ENCODE peak calls at places on chromosome X, in six cellular contexts. R, U, S, W, I and O are unnamed samples.

GRCh38 chrX:48894891-48895290 is 2.7 kb downstream of the TIMM17B start:
- DNase-seq in I (no peak), R (no peak), S (no peak), U (no peak), W (no peak), O (no peak)

GRCh38 chrX:38973327-38973726 is 172.1 kb downstream of the MID1IP1 start:
- DNase-seq in W (no peak), I (no peak), U (no peak), R (no peak), S (no peak), O (no peak)

GRCh38 chrX:114797494-114797893 is 213.6 kb downstream of the HTR2C start:
- DNase-seq in W (no peak), S (no peak), R (no peak), U (no peak), I (no peak), O (no peak)

GRCh38 chrX:68711845-68712244 is 64.4 kb downstream of the STARD8 start:
- DNase-seq in R (no peak), W (no peak), S (no peak), U (no peak), I (no peak), O (no peak)

GRCh38 chrX:1060562-1060960 is 151.9 kb downstream of the CRLF2 start:
- DNase-seq in W (no peak), S (no peak), R (no peak), U (no peak), I (no peak), O (no peak)

GRCh38 chrX:148629435-148629834 is 129.0 kb downstream of the AFF2 start:
- DNase-seq in R (no peak), W (no peak), U (no peak), I (no peak), S (no peak), O (no peak)

GRCh38 chrX:72245461-72246089 is 6.7 kb upstream of the ERCC6L start:
- DNase-seq in U (peak; percentile 74), S (peak; percentile 37), W (peak; percentile 48), R (peak; percentile 73), I (peak; percentile 70), O (peak; percentile 80)

GRCh38 chrX:154096140-154097002 is 1.1 kb downstream of the MECP2 start:
- DNase-seq in U (no peak), I (peak; percentile 38), S (peak; percentile 12), R (no peak), W (no peak), O (no peak)

GRCh38 chrX:77014655-77015377 is 432.4 kb upstream of the FGF16 start:
- DNase-seq in R (peak; percentile 19), W (no peak), S (peak; percentile 74), I (no peak), U (no peak), O (peak; percentile 43)

GRCh38 chrX:121103381-121103780 is 56.0 kb downstream of the GLUD2 start:
- DNase-seq in U (no peak), R (no peak), I (no peak), W (no peak), S (no peak), O (no peak)

GRCh38 chrX:145552643-145553042 is 265.0 kb upstream of the SLITRK2 start:
- DNase-seq in W (no peak), I (no peak), R (no peak), U (no peak), S (no peak), O (no peak)
- TF ChIP-seq JUN in W (no peak), I (no peak), R (no peak), U (no peak), S (no peak), O (no peak)

GRCh38 chrX:41480508-41481260 is 33.5 kb downstream of the NYX start:
- DNase-seq in U (no peak), I (no peak), S (no peak), R (no peak), W (no peak), O (no peak)
- TF ChIP-seq JUN in U (no peak), I (no peak), S (no peak), R (no peak), W (no peak), O (no peak)

GRCh38 chrX:45447995-45448394 is 247.3 kb upstream of the DIPK2B start:
- DNase-seq in W (no peak), I (no peak), S (no peak), R (no peak), U (no peak), O (no peak)

GRCh38 chrX:45449982-45450381 is 249.3 kb upstream of the DIPK2B start:
- DNase-seq in W (no peak), S (no peak), I (no peak), R (no peak), U (no peak), O (no peak)

GRCh38 chrX:45445745-45446412 is 245.2 kb upstream of the DIPK2B start:
- DNase-seq in U (no peak), I (no peak), S (no peak), R (no peak), W (peak; percentile 72), O (no peak)
- TF ChIP-seq JUN in U (no peak), I (no peak), S (no peak), R (no peak), W (peak; percentile 61), O (no peak)

GRCh38 chrX:63186137-63186536 is 165.0 kb downstream of the SPIN4 start:
- DNase-seq in W (no peak), U (no peak), R (no peak), I (no peak), S (no peak), O (no peak)
- TF ChIP-seq JUN in W (no peak), U (no peak), R (no peak), I (no peak), S (no peak), O (no peak)

GRCh38 chrX:112840382-112841113 is at the start of gene AMOT:
- DNase-seq in U (peak; percentile 33), S (peak; percentile 1), I (peak; percentile 70), W (peak; percentile 77), R (peak; percentile 85), O (peak; percentile 58)
- TF ChIP-seq JUN in U (no peak), S (no peak), I (no peak), W (no peak), R (no peak), O (no peak)